ENCODE peak calls at places on chromosomes 13 and 19, in six cellular contexts. B is RWPE1, X is dorsolateral prefrontal cortex, D is HCT116, A is lower lobe of right lung, Z is GM06990. E is an unnamed sample.

GRCh38 chr13:75404721-75405120 is 77.2 kb downstream of the TBC1D4 start:
- DNase-seq in B (no peak), A (no peak), D (no peak), X (no peak), Z (no peak), E (no peak)

GRCh38 chr13:73365681-73366080 is 306.9 kb downstream of the KLF5 start:
- DNase-seq in Z (no peak), X (no peak), B (peak; percentile 78), D (no peak), A (no peak), E (no peak)

GRCh38 chr13:51148952-51149573 is 38.0 kb upstream of the C13orf42 start:
- DNase-seq in B (peak; percentile 26), D (peak; percentile 34), X (peak; percentile 54), A (no peak), Z (no peak), E (no peak)

GRCh38 chr19:19170053-19170945 is at the start of gene MEF2B:
- DNase-seq in D (no peak), Z (peak; percentile 90), X (peak; percentile 68), B (peak; percentile 92), A (peak; percentile 87), E (peak; percentile 89)

GRCh38 chr19:40366697-40367561 is 18.4 kb downstream of the PLD3 start:
- DNase-seq in X (peak; percentile 70), Z (no peak), B (no peak), D (no peak), A (peak; percentile 79), E (no peak)

GRCh38 chr13:44302948-44303575 is 70.6 kb upstream of the SERP2 start:
- DNase-seq in A (no peak), B (no peak), D (no peak), Z (no peak), X (no peak), E (no peak)

GRCh38 chr19:40521276-40521675 is 54.5 kb downstream of the SPTBN4 start:
- DNase-seq in D (no peak), X (no peak), Z (no peak), B (no peak), A (no peak), E (no peak)

GRCh38 chr13:51800456-51800855 is 3.5 kb downstream of the DHRS12 start:
- DNase-seq in X (no peak), B (no peak), Z (no peak), D (no peak), A (no peak), E (no peak)

GRCh38 chr13:41065098-41065497 is 3.8 kb downstream of the WBP4 start:
- DNase-seq in X (no peak), D (no peak), A (no peak), B (no peak), Z (no peak), E (no peak)

GRCh38 chr13:88303605-88304004 is 632.4 kb downstream of the SLITRK5 start:
- DNase-seq in B (no peak), D (no peak), X (no peak), A (no peak), Z (no peak), E (no peak)

GRCh38 chr19:55694241-55694655 is 19.2 kb downstream of the EPN1 start:
- DNase-seq in D (no peak), B (no peak), Z (no peak), A (peak; percentile 22), X (no peak), E (no peak)

GRCh38 chr19:41701401-41702075 is 6.9 kb upstream of the CEACAM5 start:
- DNase-seq in Z (no peak), D (no peak), B (no peak), X (no peak), A (no peak), E (no peak)

GRCh38 chr13:39073983-39074382 is 35.7 kb downstream of the NHLRC3 start:
- DNase-seq in X (no peak), Z (no peak), B (no peak), A (no peak), D (no peak), E (no peak)

GRCh38 chr13:51584731-51585191 is 499 bp downstream of the WDFY2 start:
- DNase-seq in Z (peak; percentile 89), D (peak; percentile 23), B (peak; percentile 52), X (peak; percentile 47), A (peak; percentile 75), E (no peak)

GRCh38 chr19:31160346-31160926 is 188.8 kb downstream of the TSHZ3 start:
- DNase-seq in Z (no peak), X (no peak), D (no peak), B (no peak), A (no peak), E (no peak)

GRCh38 chr19:40603071-40603718 is 2.0 kb downstream of the LTBP4 start:
- DNase-seq in B (no peak), Z (no peak), X (no peak), D (no peak), A (no peak), E (no peak)

GRCh38 chr19:41323430-41324125 is 13.6 kb downstream of the CCDC97 start:
- DNase-seq in A (no peak), X (no peak), D (no peak), Z (no peak), B (peak; percentile 72), E (no peak)

GRCh38 chr13:59680429-59681024 is 483.2 kb downstream of the DIAPH3 start:
- DNase-seq in A (no peak), X (no peak), B (peak; percentile 16), Z (no peak), D (peak; percentile 7), E (no peak)

GRCh38 chr13:74406439-74406838 is 272.2 kb upstream of the KLF12 start:
- DNase-seq in Z (no peak), B (no peak), X (no peak), A (no peak), D (no peak), E (no peak)

DNA sequence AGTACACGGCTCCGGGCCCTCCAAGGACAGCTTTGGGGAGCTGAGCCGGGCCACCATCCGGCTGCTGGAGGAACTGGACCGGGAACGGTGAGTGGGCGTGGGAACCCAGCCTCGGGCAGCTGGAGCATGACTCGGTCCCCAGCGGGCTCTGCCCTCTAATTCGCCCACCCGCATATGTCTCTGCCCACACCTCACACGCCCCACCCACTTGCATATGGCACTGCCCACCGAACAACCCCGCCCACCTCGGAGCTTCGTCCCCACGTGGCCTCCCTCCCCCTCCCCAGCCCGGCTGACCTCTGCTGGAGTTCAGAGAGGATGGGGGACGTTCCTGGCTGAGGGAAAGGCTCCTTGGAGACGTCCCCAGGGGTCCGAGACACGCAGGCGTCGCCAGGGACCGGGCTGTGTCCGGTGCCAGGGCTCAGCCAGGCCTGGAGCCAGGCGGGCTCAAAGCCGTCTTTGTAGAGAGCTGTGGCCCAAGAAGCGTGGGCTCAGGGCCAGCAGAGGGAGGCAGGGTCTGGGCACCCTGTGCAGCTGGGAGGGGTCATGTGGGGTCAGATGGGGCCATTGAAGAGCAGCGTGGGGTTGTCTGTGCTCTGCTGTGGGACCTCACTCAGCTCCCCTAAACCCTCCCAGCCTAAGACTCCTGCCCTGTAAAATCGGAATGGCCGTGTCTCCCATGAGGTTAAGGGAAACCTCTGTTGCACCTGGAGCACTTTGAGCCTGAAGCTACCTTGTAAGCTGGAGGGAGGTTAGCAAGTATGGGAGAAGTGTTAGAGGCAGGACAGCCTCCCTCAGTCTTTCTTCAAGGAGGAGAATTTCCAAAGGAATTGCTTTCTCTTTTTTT is 3.8 kb downstream of the APC2 start:
- DNase-seq in X (peak; percentile 96), D (no peak), A (no peak), B (no peak), Z (no peak), E (no peak)
- TF ChIP-seq CTCF in X (peak; percentile 7), D (no peak), A (no peak), B (no peak), Z (no peak), E (no peak)

GRCh38 chr19:35305181-35305580 is 13.2 kb downstream of the MAG start:
- DNase-seq in Z (no peak), X (no peak), B (no peak), A (no peak), D (no peak), E (no peak)

GRCh38 chr19:35307990-35308389 is 16.0 kb downstream of the MAG start:
- DNase-seq in X (no peak), B (no peak), D (no peak), Z (no peak), A (no peak), E (no peak)

GRCh38 chr19:35304036-35304435 is 12.1 kb downstream of the MAG start:
- DNase-seq in Z (no peak), A (no peak), B (no peak), X (no peak), D (no peak), E (no peak)

GRCh38 chr19:35309481-35310279 is 17.7 kb downstream of the MAG start:
- DNase-seq in Z (no peak), B (no peak), A (no peak), X (no peak), D (no peak), E (no peak)

DNA sequence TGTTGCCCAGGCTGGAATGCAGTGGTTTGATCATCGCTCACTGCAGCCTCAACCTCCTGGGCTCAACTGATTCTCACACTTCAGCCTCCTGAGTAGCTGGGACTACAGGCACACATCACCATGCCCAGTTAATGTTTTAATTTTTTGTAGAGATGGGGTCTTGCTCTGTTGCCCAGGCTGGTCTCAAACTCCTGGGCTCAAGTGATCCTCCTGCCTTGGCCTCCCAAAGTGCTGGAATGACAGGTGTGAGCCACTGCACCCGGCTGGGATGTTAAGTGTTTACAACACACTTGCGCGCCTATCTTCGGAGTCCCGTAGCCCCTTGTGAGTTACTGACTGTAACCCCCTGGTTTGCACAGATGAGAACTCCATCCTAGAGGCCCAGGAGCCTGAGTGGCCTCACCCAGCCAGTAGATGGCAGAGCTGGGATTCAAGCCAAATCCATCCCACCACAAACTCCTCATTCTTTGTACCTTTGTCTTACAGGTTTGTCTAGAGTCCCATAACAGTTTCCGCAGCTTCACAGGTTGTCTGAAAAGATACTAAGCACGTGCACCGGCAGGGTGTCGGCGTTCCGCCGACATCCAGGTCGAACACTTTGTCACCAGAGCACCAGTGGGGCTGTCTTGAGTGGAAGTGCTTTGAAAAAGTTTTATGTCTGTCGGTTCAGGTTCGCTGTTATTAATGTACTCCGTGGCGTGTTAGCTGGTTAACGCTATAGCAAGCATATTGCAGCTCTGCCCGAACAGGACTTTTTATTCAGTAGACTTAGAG is 14.7 kb downstream of the MAG start:
- DNase-seq in X (no peak), Z (no peak), D (no peak), A (no peak), B (no peak), E (no peak)
- TF ChIP-seq CTCF in X (peak; percentile 13), Z (peak; percentile 68), D (peak; percentile 49), A (no peak), B (no peak), E (no peak)

GRCh38 chr19:11014403-11014911 is 53.6 kb downstream of the SMARCA4 start:
- DNase-seq in D (no peak), A (no peak), Z (no peak), B (no peak), X (no peak), E (no peak)
- TF ChIP-seq CTCF in D (no peak), A (no peak), Z (no peak), B (no peak), X (no peak), E (no peak)

DNA sequence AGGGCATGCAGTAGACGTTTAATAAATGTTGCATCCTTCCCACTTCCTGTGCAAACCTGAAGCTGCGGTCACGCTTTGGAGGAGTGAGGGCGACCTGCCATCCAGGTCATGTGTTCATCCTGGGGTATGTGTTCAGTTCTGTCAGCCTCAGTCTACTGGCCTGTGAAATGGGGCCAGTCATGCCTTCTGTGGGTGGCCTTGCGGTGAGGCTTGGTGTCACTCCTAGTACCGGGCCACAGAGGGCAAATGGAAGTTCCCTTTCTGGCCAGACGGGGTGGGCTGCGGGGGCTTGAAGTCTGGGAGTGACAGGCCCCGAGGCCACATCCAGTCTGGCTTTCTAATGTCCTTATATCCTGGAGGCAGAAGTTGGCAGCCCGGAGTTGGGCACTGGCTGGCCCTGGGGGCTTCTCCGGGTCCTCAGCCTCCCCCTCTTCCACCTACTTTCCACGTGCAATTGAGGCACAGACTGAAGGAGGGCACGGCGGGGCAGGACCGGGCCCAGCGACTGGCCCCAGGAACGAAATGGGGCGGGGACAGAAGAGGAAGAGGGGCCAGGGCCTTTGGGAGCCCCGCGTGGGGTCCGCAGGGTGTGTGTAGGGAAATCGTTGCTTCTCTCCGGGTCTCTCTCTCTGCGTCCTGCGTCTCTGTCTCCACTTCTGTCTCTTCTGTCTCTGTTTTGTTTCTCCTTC is 11.1 kb downstream of the PDE4A start:
- DNase-seq in X (no peak), D (no peak), Z (peak; percentile 73), B (no peak), A (peak; percentile 76), E (peak; percentile 54)
- TF ChIP-seq CTCF in X (no peak), D (peak; percentile 34), Z (no peak), B (no peak), A (no peak), E (no peak)

E was measured in activated B cell treated with CpG ODN at 0.5 μM for 24 hours.